ENCODE peak calls at places on chromosomes 2 and 18, in eight cellular contexts. N is esophagus squamous epithelium; V is testis; Q is fibroblast of lung; H is left ventricle myocardium inferior; F is CD8-positive, alpha-beta T cell; P is ovary; I is K562. E is an unnamed sample.

GRCh38 chr2:127106998-127107621 is at the start of gene BIN1:
- DNase-seq in H (peak; percentile 90), P (peak; percentile 81), I (peak; percentile 44), Q (peak; percentile 92), N (no peak), F (peak; percentile 69), V (peak; percentile 80), E (peak; percentile 91)

GRCh38 chr18:42157420-42157819 is 202.4 kb downstream of the PIK3C3 start:
- DNase-seq in V (no peak), F (no peak), P (no peak), N (no peak), Q (peak; percentile 22), I (no peak), H (no peak), E (no peak)

GRCh38 chr2:213696427-213696826 is 412.2 kb downstream of the SPAG16 start:
- DNase-seq in F (no peak), V (no peak), Q (no peak), N (no peak), I (no peak), H (no peak), P (no peak), E (no peak)

GRCh38 chr2:119387381-119388129 is 20.8 kb downstream of the DBI start:
- DNase-seq in V (peak; percentile 42), I (peak; percentile 65), H (peak; percentile 69), P (peak; percentile 60), Q (peak; percentile 80), F (no peak), N (no peak), E (peak; percentile 54)

GRCh38 chr18:67199993-67200617 is 316.4 kb downstream of the DSEL start:
- DNase-seq in H (no peak), I (peak; percentile 24), V (no peak), Q (peak; percentile 50), F (no peak), P (no peak), N (no peak), E (peak; percentile 75)

GRCh38 chr18:45837283-45838070 is 12.0 kb downstream of the SIGLEC15 start:
- DNase-seq in I (no peak), H (peak; percentile 50), V (peak; percentile 49), F (no peak), N (no peak), P (no peak), Q (peak; percentile 58), E (no peak)

GRCh38 chr2:15569658-15570615 is 8.8 kb upstream of the NBAS start:
- DNase-seq in V (no peak), P (no peak), H (no peak), N (no peak), Q (no peak), F (no peak), I (no peak), E (no peak)

GRCh38 chr2:196293751-196294486 is 122.5 kb upstream of the STK17B start:
- DNase-seq in P (no peak), N (no peak), Q (peak; percentile 91), F (no peak), H (no peak), I (no peak), V (no peak), E (no peak)

GRCh38 chr18:22737054-22737453 is 196.1 kb upstream of the RBBP8 start:
- DNase-seq in I (no peak), F (no peak), N (no peak), H (no peak), P (no peak), Q (no peak), V (no peak), E (no peak)

GRCh38 chr2:237723613-237724012 is 75.0 kb upstream of the RBM44 start:
- DNase-seq in N (no peak), F (no peak), H (peak; percentile 59), P (no peak), V (no peak), Q (peak; percentile 65), I (peak; percentile 58), E (peak; percentile 55)

GRCh38 chr18:46070683-46071614 is 1.1 kb downstream of the PSTPIP2 start:
- DNase-seq in V (no peak), F (no peak), I (peak; percentile 22), H (no peak), P (no peak), N (no peak), Q (no peak), E (no peak)

GRCh38 chr2:2291500-2292260 is 39.4 kb downstream of the MYT1L start:
- DNase-seq in P (no peak), Q (no peak), V (peak; percentile 30), I (no peak), H (peak; percentile 25), N (no peak), F (no peak), E (no peak)

GRCh38 chr2:38147333-38148121 is 71.6 kb upstream of the CYP1B1 start:
- DNase-seq in V (no peak), F (no peak), H (no peak), N (no peak), Q (peak; percentile 89), I (no peak), P (no peak), E (no peak)

GRCh38 chr2:222038086-222038802 is 260.6 kb downstream of the PAX3 start:
- DNase-seq in F (no peak), Q (peak; percentile 72), I (no peak), N (no peak), H (no peak), V (no peak), P (no peak), E (peak; percentile 37)

GRCh38 chr2:199811360-199811759 is 39.6 kb downstream of the FTCDNL1 start:
- DNase-seq in H (no peak), F (no peak), Q (no peak), N (no peak), V (no peak), I (no peak), P (no peak), E (no peak)

GRCh38 chr2:231530099-231531085 is at the start of gene NMUR1:
- DNase-seq in N (no peak), I (peak; percentile 76), Q (no peak), H (peak; percentile 74), F (peak; percentile 59), P (peak; percentile 56), V (peak; percentile 74), E (peak; percentile 53)

GRCh38 chr2:9813312-9814128 is 29.8 kb upstream of the TAF1B start:
- DNase-seq in Q (peak; percentile 38), H (peak; percentile 68), P (peak; percentile 71), V (peak; percentile 82), I (peak; percentile 82), F (peak; percentile 65), N (no peak), E (peak; percentile 59)

GRCh38 chr18:59907172-59907571 is 7.4 kb downstream of the PMAIP1 start:
- DNase-seq in Q (no peak), I (no peak), F (no peak), H (no peak), N (no peak), V (no peak), P (no peak), E (no peak)

DNA sequence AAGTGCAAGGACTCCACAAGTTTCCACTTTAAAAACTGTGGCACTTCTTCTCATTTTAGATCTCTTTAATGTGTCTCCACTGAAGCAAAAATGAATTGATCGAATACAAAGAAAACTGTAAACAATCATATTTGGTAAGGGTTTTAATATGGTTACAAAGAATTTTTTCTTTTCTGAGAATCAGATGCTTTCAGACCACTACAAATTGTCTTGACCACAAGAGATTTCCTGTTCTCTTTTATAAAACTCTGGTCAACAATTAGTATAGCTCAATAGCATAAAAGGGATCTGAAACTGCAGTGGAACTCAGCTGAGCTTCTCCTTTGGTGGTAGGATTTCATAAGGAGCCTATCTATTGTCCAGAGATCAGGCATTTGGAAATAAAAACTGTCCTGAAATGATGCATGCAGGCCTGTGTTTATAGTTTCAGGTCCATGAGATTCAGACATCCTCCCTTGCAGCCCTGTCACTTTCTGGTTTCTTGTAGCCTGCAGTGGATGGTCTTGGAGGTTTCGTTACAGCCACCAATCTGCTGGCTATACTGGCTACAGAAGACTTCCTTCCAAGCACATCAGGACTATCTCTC is 120.0 kb downstream of the DOCK10 start:
- DNase-seq in P (no peak), F (no peak), V (no peak), H (no peak), N (no peak), Q (peak; percentile 50), I (no peak), E (peak; percentile 79)
- H3K4me1 ChIP-seq in P (peaks cover 5% of the 10 kb centered on the region), F (peaks cover 57% of the 10 kb centered on the region), V (peaks cover 5% of the 10 kb centered on the region), H (no peaks in the 10 kb centered on the region), N (no peaks in the 10 kb centered on the region), Q (peaks cover 12% of the 10 kb centered on the region), I (no peaks in the 10 kb centered on the region), E (peaks cover 21% of the 10 kb centered on the region)

DNA sequence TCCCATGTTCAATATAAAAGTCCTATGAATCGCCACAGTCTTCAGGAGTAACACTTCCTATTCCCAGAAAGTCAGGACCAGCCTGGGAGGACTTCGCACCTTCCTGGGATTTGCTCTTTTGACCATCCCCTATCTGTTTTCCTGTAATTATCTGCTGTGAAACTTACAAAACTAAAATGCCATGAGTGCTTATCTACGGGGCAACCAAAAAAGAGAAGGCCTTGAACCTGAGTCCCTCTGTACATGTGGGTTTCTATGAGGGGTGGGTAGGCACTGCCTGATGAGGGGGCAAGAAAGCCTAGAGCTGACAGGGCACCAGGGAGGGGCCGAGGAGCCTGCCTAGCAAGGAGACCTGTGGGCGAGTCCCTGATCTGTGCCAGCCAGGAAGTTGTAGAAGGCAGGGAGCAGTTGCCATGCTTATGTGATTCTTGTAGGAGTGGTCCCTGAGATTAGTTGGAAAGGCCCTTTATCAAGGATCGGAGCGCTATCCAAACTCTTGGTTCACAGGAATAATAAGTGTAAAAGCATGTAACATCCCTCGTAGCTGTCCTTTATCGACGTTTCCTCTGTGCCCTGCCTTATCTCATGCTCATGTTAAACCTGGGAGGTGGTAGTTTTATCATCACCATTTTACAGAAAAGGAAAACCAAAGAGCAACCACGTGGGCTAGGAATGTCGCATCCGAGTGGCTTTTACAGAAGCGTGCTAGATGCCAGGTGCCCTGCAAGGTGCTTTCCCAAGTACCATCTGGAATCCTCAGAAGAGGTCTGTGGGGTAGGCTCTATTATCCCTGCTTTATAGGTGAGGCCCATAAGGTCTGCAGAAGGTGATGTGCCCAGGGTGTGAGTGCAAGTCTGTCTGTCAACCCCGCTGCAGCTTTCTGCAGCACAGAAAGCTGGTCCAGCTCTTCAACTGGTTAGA is 111.8 kb downstream of the B3GNT2 start:
- DNase-seq in N (no peak), F (no peak), V (no peak), I (no peak), H (no peak), P (no peak), Q (no peak), E (no peak)
- H3K4me1 ChIP-seq in N (peaks cover 34% of the 10 kb centered on the region), F (peaks cover 81% of the 10 kb centered on the region), V (peaks cover 3% of the 10 kb centered on the region), I (peaks cover 63% of the 10 kb centered on the region), H (peaks cover 57% of the 10 kb centered on the region), P (peaks cover 11% of the 10 kb centered on the region), Q (no peaks in the 10 kb centered on the region), E (peaks cover 50% of the 10 kb centered on the region)

GRCh38 chr18:58400337-58400885 is 228.5 kb downstream of the ALPK2 start:
- DNase-seq in H (no peak), V (no peak), I (no peak), Q (no peak), F (no peak), P (no peak), N (no peak), E (no peak)
- H3K4me1 ChIP-seq in H (peaks cover 17% of the 10 kb centered on the region), V (no peaks in the 10 kb centered on the region), I (no peaks in the 10 kb centered on the region), Q (no peaks in the 10 kb centered on the region), F (peaks cover 8% of the 10 kb centered on the region), P (peaks cover 3% of the 10 kb centered on the region), N (no peaks in the 10 kb centered on the region), E (no peaks in the 10 kb centered on the region)

DNA sequence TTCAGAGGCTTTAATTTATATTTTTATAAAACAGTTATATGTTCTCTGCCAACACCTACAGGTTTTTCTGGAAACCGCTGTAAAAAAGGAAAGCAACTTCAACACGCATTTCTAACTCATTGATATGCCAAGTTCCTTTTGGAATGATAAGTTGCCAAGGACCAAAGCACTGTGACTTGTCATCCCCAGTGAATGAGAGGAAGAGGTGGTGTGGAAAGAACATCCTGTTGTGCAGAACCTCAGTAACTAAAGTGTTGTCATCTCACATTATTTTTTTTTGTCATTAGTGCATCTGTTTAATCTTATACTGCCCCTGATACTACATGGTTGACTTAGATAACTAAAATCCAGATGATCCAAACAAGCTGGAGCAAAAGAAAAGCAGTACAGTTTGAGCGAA is 96.0 kb upstream of the NEUROD1 start:
- DNase-seq in V (no peak), Q (no peak), H (no peak), I (no peak), P (no peak), N (no peak), F (no peak), E (no peak)
- H3K4me1 ChIP-seq in V (peaks cover 16% of the 10 kb centered on the region), Q (peaks cover 14% of the 10 kb centered on the region), H (peaks cover 12% of the 10 kb centered on the region), I (no peaks in the 10 kb centered on the region), P (no peaks in the 10 kb centered on the region), N (no peaks in the 10 kb centered on the region), F (no peaks in the 10 kb centered on the region), E (peaks cover 18% of the 10 kb centered on the region)

E was measured in MM.1S.